ENCODE peak calls at places on chromosomes 4 and X, in four cellular contexts. One of them, this sample, is unnamed.

GRCh38 chr4:99815597-99816011 is 1.0 kb upstream of the DAPP1 start:
- DNase-seq in upper lobe of left lung: no peak
- DNase-seq in lower lobe of right lung: peak
- DNase-seq in CD4-positive, alpha-beta memory T cell: no peak
- DNase-seq in this sample: no peak

GRCh38 chrX:126770179-126770578 is 49.4 kb upstream of the PRR32 start:
- DNase-seq in lower lobe of right lung: no peak
- DNase-seq in upper lobe of left lung: no peak
- DNase-seq in CD4-positive, alpha-beta memory T cell: no peak
- DNase-seq in this sample: no peak

GRCh38 chrX:2324116-2324515 is 176.7 kb downstream of the DHRSX start:
- DNase-seq in upper lobe of left lung: no peak
- DNase-seq in CD4-positive, alpha-beta memory T cell: no peak
- DNase-seq in lower lobe of right lung: no peak
- DNase-seq in this sample: no peak

GRCh38 chr4:140426610-140427103 is 791 bp downstream of the CLGN start:
- DNase-seq in CD4-positive, alpha-beta memory T cell: no peak
- DNase-seq in lower lobe of right lung: no peak
- DNase-seq in upper lobe of left lung: no peak
- DNase-seq in this sample: peak

GRCh38 chr4:121514443-121514842 is 133.6 kb upstream of the QRFPR start:
- DNase-seq in lower lobe of right lung: no peak
- DNase-seq in upper lobe of left lung: no peak
- DNase-seq in CD4-positive, alpha-beta memory T cell: no peak
- DNase-seq in this sample: no peak

GRCh38 chrX:39438603-39439602 is 637.6 kb downstream of the MID1IP1 start:
- DNase-seq in CD4-positive, alpha-beta memory T cell: no peak
- DNase-seq in upper lobe of left lung: no peak
- DNase-seq in lower lobe of right lung: no peak
- DNase-seq in this sample: no peak

GRCh38 chrX:155216940-155217450 is 735 bp downstream of the VBP1 start:
- DNase-seq in CD4-positive, alpha-beta memory T cell: no peak
- DNase-seq in upper lobe of left lung: no peak
- DNase-seq in lower lobe of right lung: no peak
- DNase-seq in this sample: no peak

GRCh38 chr4:183961772-183962171 is 56.7 kb downstream of the STOX2 start:
- DNase-seq in lower lobe of right lung: no peak
- DNase-seq in upper lobe of left lung: no peak
- DNase-seq in CD4-positive, alpha-beta memory T cell: no peak
- DNase-seq in this sample: no peak

GRCh38 chr4:188214861-188215260 is 75.6 kb downstream of the TRIML1 start:
- DNase-seq in CD4-positive, alpha-beta memory T cell: no peak
- DNase-seq in upper lobe of left lung: no peak
- DNase-seq in lower lobe of right lung: no peak
- DNase-seq in this sample: no peak

GRCh38 chr4:3302786-3303444 is 10.1 kb downstream of the RGS12 start:
- DNase-seq in upper lobe of left lung: no peak
- DNase-seq in CD4-positive, alpha-beta memory T cell: peak
- DNase-seq in lower lobe of right lung: no peak
- DNase-seq in this sample: no peak

GRCh38 chrX:141668371-141668770 is 30.2 kb downstream of the SPANXD start:
- DNase-seq in upper lobe of left lung: no peak
- DNase-seq in lower lobe of right lung: no peak
- DNase-seq in CD4-positive, alpha-beta memory T cell: no peak
- DNase-seq in this sample: no peak

GRCh38 chr4:76498550-76498949 is 63.5 kb downstream of the SHROOM3 start:
- DNase-seq in lower lobe of right lung: no peak
- DNase-seq in CD4-positive, alpha-beta memory T cell: no peak
- DNase-seq in upper lobe of left lung: no peak
- DNase-seq in this sample: no peak

GRCh38 chrX:39957816-39958561 is 139.8 kb downstream of the BCOR start:
- DNase-seq in lower lobe of right lung: no peak
- DNase-seq in upper lobe of left lung: no peak
- DNase-seq in CD4-positive, alpha-beta memory T cell: no peak
- DNase-seq in this sample: no peak

GRCh38 chr4:149518471-149518870 is 297.2 kb downstream of the IQCM start:
- DNase-seq in CD4-positive, alpha-beta memory T cell: no peak
- DNase-seq in upper lobe of left lung: no peak
- DNase-seq in lower lobe of right lung: no peak
- DNase-seq in this sample: no peak

GRCh38 chr4:152655272-152656129 is 24.3 kb downstream of the TMEM154 start:
- DNase-seq in CD4-positive, alpha-beta memory T cell: no peak
- DNase-seq in upper lobe of left lung: peak
- DNase-seq in lower lobe of right lung: no peak
- DNase-seq in this sample: no peak

GRCh38 chr4:150501983-150502382 is 80.0 kb upstream of the MAB21L2 start:
- DNase-seq in upper lobe of left lung: no peak
- DNase-seq in lower lobe of right lung: no peak
- DNase-seq in CD4-positive, alpha-beta memory T cell: no peak
- DNase-seq in this sample: no peak

GRCh38 chrX:150575415-150575814 is 7.0 kb downstream of the MTM1 start:
- DNase-seq in CD4-positive, alpha-beta memory T cell: peak
- DNase-seq in upper lobe of left lung: no peak
- DNase-seq in lower lobe of right lung: no peak
- DNase-seq in this sample: no peak

GRCh38 chr4:89296871-89297270 is 10.7 kb downstream of the GPRIN3 start:
- DNase-seq in lower lobe of right lung: no peak
- DNase-seq in CD4-positive, alpha-beta memory T cell: no peak
- DNase-seq in upper lobe of left lung: no peak
- DNase-seq in this sample: no peak

GRCh38 chr4:152265149-152265621 is 270.7 kb downstream of the FBXW7 start:
- DNase-seq in upper lobe of left lung: no peak
- DNase-seq in lower lobe of right lung: no peak
- DNase-seq in CD4-positive, alpha-beta memory T cell: no peak
- DNase-seq in this sample: no peak

GRCh38 chrX:31099536-31100090 is 27.8 kb upstream of the FTHL17 start:
- DNase-seq in lower lobe of right lung: no peak
- DNase-seq in CD4-positive, alpha-beta memory T cell: no peak
- DNase-seq in upper lobe of left lung: no peak
- DNase-seq in this sample: no peak

GRCh38 chr4:72006576-72006975 is 25.2 kb upstream of the NPFFR2 start:
- DNase-seq in CD4-positive, alpha-beta memory T cell: no peak
- DNase-seq in lower lobe of right lung: no peak
- DNase-seq in upper lobe of left lung: no peak
- DNase-seq in this sample: no peak

GRCh38 chr4:915595-915994 is 16.5 kb downstream of the GAK start:
- DNase-seq in CD4-positive, alpha-beta memory T cell: no peak
- DNase-seq in upper lobe of left lung: no peak
- DNase-seq in lower lobe of right lung: peak
- DNase-seq in this sample: peak

GRCh38 chrX:23756165-23756564 is 13.1 kb upstream of the ACOT9 start:
- DNase-seq in CD4-positive, alpha-beta memory T cell: peak
- DNase-seq in upper lobe of left lung: no peak
- DNase-seq in lower lobe of right lung: peak
- DNase-seq in this sample: peak

GRCh38 chr4:36399762-36400353 is 118.4 kb downstream of the DTHD1 start:
- DNase-seq in upper lobe of left lung: no peak
- DNase-seq in lower lobe of right lung: no peak
- DNase-seq in CD4-positive, alpha-beta memory T cell: peak
- DNase-seq in this sample: peak

GRCh38 chr4:156596026-156596425 is 375.6 kb downstream of the PDGFC start:
- DNase-seq in lower lobe of right lung: no peak
- DNase-seq in upper lobe of left lung: no peak
- DNase-seq in CD4-positive, alpha-beta memory T cell: no peak
- DNase-seq in this sample: no peak

GRCh38 chr4:2806392-2807355 is 13.8 kb downstream of the SH3BP2 start:
- DNase-seq in lower lobe of right lung: peak
- DNase-seq in upper lobe of left lung: peak
- DNase-seq in CD4-positive, alpha-beta memory T cell: no peak
- DNase-seq in this sample: no peak

GRCh38 chr4:62006108-62006507 is 806.0 kb downstream of the ADGRL3 start:
- DNase-seq in upper lobe of left lung: peak
- DNase-seq in lower lobe of right lung: no peak
- DNase-seq in CD4-positive, alpha-beta memory T cell: no peak
- DNase-seq in this sample: no peak

GRCh38 chr4:94525993-94526740 is 74.4 kb downstream of the PDLIM5 start:
- DNase-seq in CD4-positive, alpha-beta memory T cell: no peak
- DNase-seq in lower lobe of right lung: no peak
- DNase-seq in upper lobe of left lung: no peak
- DNase-seq in this sample: no peak

GRCh38 chr4:103934178-103934789 is 214.5 kb upstream of the TACR3 start:
- DNase-seq in upper lobe of left lung: no peak
- DNase-seq in lower lobe of right lung: no peak
- DNase-seq in CD4-positive, alpha-beta memory T cell: peak
- DNase-seq in this sample: peak

GRCh38 chr4:161208564-161208963 is 955.2 kb downstream of the FSTL5 start:
- DNase-seq in lower lobe of right lung: no peak
- DNase-seq in CD4-positive, alpha-beta memory T cell: no peak
- DNase-seq in upper lobe of left lung: no peak
- DNase-seq in this sample: no peak

GRCh38 chr4:125016892-125017299 is 297.9 kb upstream of the FAT4 start:
- DNase-seq in upper lobe of left lung: no peak
- DNase-seq in CD4-positive, alpha-beta memory T cell: no peak
- DNase-seq in lower lobe of right lung: no peak
- DNase-seq in this sample: no peak

GRCh38 chrX:150200820-150201287 is 162.3 kb upstream of the MAMLD1 start:
- DNase-seq in upper lobe of left lung: no peak
- DNase-seq in lower lobe of right lung: peak
- DNase-seq in CD4-positive, alpha-beta memory T cell: no peak
- DNase-seq in this sample: peak

GRCh38 chr4:101169044-101170014 is 178.0 kb downstream of the PPP3CA start:
- DNase-seq in CD4-positive, alpha-beta memory T cell: peak
- DNase-seq in lower lobe of right lung: peak
- DNase-seq in upper lobe of left lung: no peak
- DNase-seq in this sample: peak

GRCh38 chr4:11720292-11720691 is 291.6 kb upstream of the HS3ST1 start:
- DNase-seq in CD4-positive, alpha-beta memory T cell: no peak
- DNase-seq in upper lobe of left lung: no peak
- DNase-seq in lower lobe of right lung: no peak
- DNase-seq in this sample: no peak

GRCh38 chrX:46587753-46588171 is 14.2 kb downstream of the CHST7 start:
- DNase-seq in lower lobe of right lung: no peak
- DNase-seq in upper lobe of left lung: no peak
- DNase-seq in CD4-positive, alpha-beta memory T cell: no peak
- DNase-seq in this sample: no peak
- H3K27ac ChIP-seq in lower lobe of right lung: peak
- H3K27ac ChIP-seq in upper lobe of left lung: no peak
- H3K27ac ChIP-seq in CD4-positive, alpha-beta memory T cell: peak
- H3K27ac ChIP-seq in this sample: no peak

GRCh38 chr4:6749340-6750171 is 33.0 kb upstream of the KIAA0232 start:
- DNase-seq in upper lobe of left lung: peak
- DNase-seq in CD4-positive, alpha-beta memory T cell: no peak
- DNase-seq in lower lobe of right lung: peak
- DNase-seq in this sample: no peak
- H3K27ac ChIP-seq in upper lobe of left lung: no peak
- H3K27ac ChIP-seq in CD4-positive, alpha-beta memory T cell: no peak
- H3K27ac ChIP-seq in lower lobe of right lung: peak
- H3K27ac ChIP-seq in this sample: no peak

DNA sequence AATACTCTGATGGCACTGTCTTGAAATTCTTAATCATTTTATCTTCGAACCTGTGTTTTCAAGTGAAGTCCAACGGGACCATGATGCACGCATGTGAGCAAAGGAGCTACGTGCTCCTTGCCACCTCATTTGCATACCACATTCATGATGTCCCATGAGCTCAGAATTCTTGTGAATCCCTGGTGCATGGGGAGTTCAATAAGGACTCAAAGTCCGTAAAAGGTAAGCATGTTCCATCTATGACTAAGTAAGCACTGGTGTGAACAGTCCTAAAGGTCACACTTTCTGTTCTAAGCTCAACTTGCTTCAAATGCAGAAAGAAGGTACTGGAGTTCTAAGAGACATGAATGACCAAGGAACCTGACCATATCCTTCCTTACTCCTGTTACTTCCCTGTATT is 13.1 kb upstream of the GPM6B start:
- DNase-seq in upper lobe of left lung: no peak
- DNase-seq in CD4-positive, alpha-beta memory T cell: no peak
- DNase-seq in lower lobe of right lung: no peak
- DNase-seq in this sample: no peak
- H3K27ac ChIP-seq in upper lobe of left lung: no peak
- H3K27ac ChIP-seq in CD4-positive, alpha-beta memory T cell: no peak
- H3K27ac ChIP-seq in lower lobe of right lung: no peak
- H3K27ac ChIP-seq in this sample: no peak

DNA sequence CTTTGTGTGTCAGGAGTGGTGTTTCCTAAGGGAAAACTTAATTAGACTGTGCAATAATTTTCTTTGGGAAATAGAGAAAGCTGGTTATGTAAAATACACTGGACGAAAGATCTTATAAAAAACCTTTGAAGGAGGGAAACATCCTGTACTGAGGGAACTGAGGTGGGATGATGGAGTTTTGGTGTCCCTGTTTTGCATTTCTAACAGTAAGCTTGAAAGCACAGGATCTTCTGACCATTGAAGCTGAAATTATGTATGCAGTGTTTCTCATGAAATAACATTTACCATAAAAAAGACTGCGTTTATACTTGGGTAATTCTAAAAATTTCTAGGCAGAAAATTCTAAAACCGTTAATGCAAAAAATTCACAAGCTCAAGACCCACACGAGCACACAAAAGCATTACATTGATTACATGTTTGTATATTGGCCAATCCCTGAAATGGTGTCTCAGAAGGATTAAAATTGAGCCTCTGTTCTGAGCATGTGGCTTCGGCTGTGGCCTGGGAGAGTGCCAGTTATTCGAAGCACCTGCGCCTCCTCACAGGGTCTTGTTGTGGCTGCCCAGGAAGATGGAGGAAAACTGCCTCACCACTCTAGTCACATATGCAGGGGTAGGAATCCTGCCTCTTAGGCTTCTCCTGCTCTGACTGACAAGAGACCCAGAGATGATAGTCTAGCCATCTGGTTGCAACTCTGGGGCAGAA is 49.5 kb downstream of the JADE3 start:
- DNase-seq in upper lobe of left lung: no peak
- DNase-seq in CD4-positive, alpha-beta memory T cell: no peak
- DNase-seq in lower lobe of right lung: no peak
- DNase-seq in this sample: peak
- H3K27ac ChIP-seq in upper lobe of left lung: no peak
- H3K27ac ChIP-seq in CD4-positive, alpha-beta memory T cell: no peak
- H3K27ac ChIP-seq in lower lobe of right lung: no peak
- H3K27ac ChIP-seq in this sample: peak

DNA sequence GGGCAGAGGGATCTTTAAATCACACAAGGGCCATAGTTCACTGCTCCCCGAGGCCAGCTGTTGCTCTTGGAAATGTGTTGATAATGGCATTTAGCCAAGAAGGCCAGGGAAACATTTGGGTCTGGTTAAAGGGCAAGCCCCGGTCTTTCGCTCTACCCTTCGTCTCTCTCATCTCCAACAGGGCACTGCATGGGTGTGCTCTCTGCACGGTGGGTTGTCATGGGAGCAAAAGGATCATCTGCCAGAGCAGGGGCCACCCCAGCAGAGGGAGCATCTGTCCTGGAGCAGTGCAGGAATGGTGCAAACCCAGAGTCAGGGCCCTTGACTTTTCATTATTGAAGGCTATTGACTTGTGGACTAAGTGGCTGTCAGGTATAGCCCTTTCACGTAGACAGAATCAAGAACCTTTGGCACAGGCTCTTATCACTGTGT is 22.7 kb upstream of the PGRMC2 start:
- DNase-seq in upper lobe of left lung: no peak
- DNase-seq in lower lobe of right lung: no peak
- DNase-seq in CD4-positive, alpha-beta memory T cell: no peak
- DNase-seq in this sample: no peak
- H3K27ac ChIP-seq in upper lobe of left lung: no peak
- H3K27ac ChIP-seq in lower lobe of right lung: no peak
- H3K27ac ChIP-seq in CD4-positive, alpha-beta memory T cell: no peak
- H3K27ac ChIP-seq in this sample: no peak